ENCODE peak calls at places on chromosomes 7 and 10, in eight cellular contexts. One of them, this sample, is unnamed.

GRCh38 chr10:48363617-48364355 is 57.3 kb downstream of the MAPK8 start:
- DNase-seq in K562: peak; percentile 54
- DNase-seq in transverse colon: peak; percentile 11
- DNase-seq in erythroblast: peak; percentile 81
- DNase-seq in A549: peak; percentile 28
- DNase-seq in HepG2: peak; percentile 70
- DNase-seq in H1: no peak
- DNase-seq in body of pancreas: peak; percentile 40
- DNase-seq in this sample: peak; percentile 3

GRCh38 chr10:112209534-112210200 is 26.1 kb upstream of the GPAM start:
- DNase-seq in H1: no peak
- DNase-seq in HepG2: no peak
- DNase-seq in A549: no peak
- DNase-seq in body of pancreas: no peak
- DNase-seq in K562: no peak
- DNase-seq in transverse colon: no peak
- DNase-seq in erythroblast: no peak
- DNase-seq in this sample: no peak

GRCh38 chr7:121300685-121301084 is 28.1 kb upstream of the WNT16 start:
- DNase-seq in erythroblast: no peak
- DNase-seq in HepG2: no peak
- DNase-seq in transverse colon: no peak
- DNase-seq in A549: no peak
- DNase-seq in H1: no peak
- DNase-seq in K562: no peak
- DNase-seq in body of pancreas: no peak
- DNase-seq in this sample: no peak

GRCh38 chr7:101974365-101974764 is 156.9 kb downstream of the CUX1 start:
- DNase-seq in A549: no peak
- DNase-seq in HepG2: no peak
- DNase-seq in body of pancreas: no peak
- DNase-seq in transverse colon: no peak
- DNase-seq in H1: no peak
- DNase-seq in erythroblast: no peak
- DNase-seq in K562: no peak
- DNase-seq in this sample: no peak

GRCh38 chr10:120931423-120931822 is 80.3 kb downstream of the WDR11 start:
- DNase-seq in transverse colon: no peak
- DNase-seq in body of pancreas: no peak
- DNase-seq in HepG2: no peak
- DNase-seq in H1: no peak
- DNase-seq in A549: no peak
- DNase-seq in erythroblast: no peak
- DNase-seq in K562: no peak
- DNase-seq in this sample: no peak

GRCh38 chr10:117942261-117942660 is 104.5 kb downstream of the RAB11FIP2 start:
- DNase-seq in transverse colon: no peak
- DNase-seq in A549: no peak
- DNase-seq in K562: no peak
- DNase-seq in H1: no peak
- DNase-seq in erythroblast: no peak
- DNase-seq in body of pancreas: no peak
- DNase-seq in HepG2: no peak
- DNase-seq in this sample: no peak

GRCh38 chr10:129096340-129096984 is 370.6 kb upstream of the MGMT start:
- DNase-seq in transverse colon: no peak
- DNase-seq in K562: no peak
- DNase-seq in H1: no peak
- DNase-seq in body of pancreas: peak; percentile 15
- DNase-seq in A549: no peak
- DNase-seq in erythroblast: no peak
- DNase-seq in HepG2: no peak
- DNase-seq in this sample: no peak

GRCh38 chr10:103265712-103266329 is 11.1 kb upstream of the INA start:
- DNase-seq in A549: peak; percentile 25
- DNase-seq in erythroblast: peak; percentile 69
- DNase-seq in HepG2: peak; percentile 63
- DNase-seq in transverse colon: peak; percentile 50
- DNase-seq in H1: no peak
- DNase-seq in K562: peak; percentile 22
- DNase-seq in body of pancreas: peak; percentile 64
- DNase-seq in this sample: no peak

GRCh38 chr7:128166603-128167315 is 74.3 kb upstream of the LEP start:
- DNase-seq in HepG2: no peak
- DNase-seq in H1: no peak
- DNase-seq in erythroblast: no peak
- DNase-seq in A549: no peak
- DNase-seq in K562: no peak
- DNase-seq in transverse colon: no peak
- DNase-seq in body of pancreas: peak; percentile 45
- DNase-seq in this sample: no peak

GRCh38 chr10:47137311-47137851 is 162.6 kb upstream of the GDF10 start:
- DNase-seq in K562: no peak
- DNase-seq in H1: no peak
- DNase-seq in transverse colon: no peak
- DNase-seq in HepG2: no peak
- DNase-seq in erythroblast: no peak
- DNase-seq in A549: peak; percentile 24
- DNase-seq in body of pancreas: no peak
- DNase-seq in this sample: no peak

GRCh38 chr10:5453749-5454489 is 41.6 kb downstream of the NET1 start:
- DNase-seq in A549: no peak
- DNase-seq in HepG2: no peak
- DNase-seq in body of pancreas: no peak
- DNase-seq in transverse colon: no peak
- DNase-seq in K562: no peak
- DNase-seq in H1: no peak
- DNase-seq in erythroblast: no peak
- DNase-seq in this sample: no peak

GRCh38 chr10:31262672-31263071 is 56.3 kb upstream of the ZEB1 start:
- DNase-seq in K562: no peak
- DNase-seq in transverse colon: no peak
- DNase-seq in A549: no peak
- DNase-seq in H1: no peak
- DNase-seq in body of pancreas: no peak
- DNase-seq in erythroblast: no peak
- DNase-seq in HepG2: no peak
- DNase-seq in this sample: no peak

GRCh38 chr7:111568870-111569462 is 6.7 kb upstream of the IMMP2L start:
- DNase-seq in A549: no peak
- DNase-seq in body of pancreas: no peak
- DNase-seq in transverse colon: no peak
- DNase-seq in K562: no peak
- DNase-seq in H1: no peak
- DNase-seq in erythroblast: no peak
- DNase-seq in HepG2: no peak
- DNase-seq in this sample: no peak

GRCh38 chr7:44953156-44953555 is 25.7 kb downstream of the MYO1G start:
- DNase-seq in erythroblast: no peak
- DNase-seq in A549: no peak
- DNase-seq in H1: no peak
- DNase-seq in HepG2: no peak
- DNase-seq in transverse colon: no peak
- DNase-seq in body of pancreas: no peak
- DNase-seq in K562: no peak
- DNase-seq in this sample: no peak

GRCh38 chr10:48384699-48384982 is 78.2 kb downstream of the MAPK8 start:
- DNase-seq in body of pancreas: no peak
- DNase-seq in A549: no peak
- DNase-seq in H1: no peak
- DNase-seq in transverse colon: no peak
- DNase-seq in erythroblast: no peak
- DNase-seq in K562: no peak
- DNase-seq in HepG2: no peak
- DNase-seq in this sample: no peak

GRCh38 chr7:94621120-94621519 is 34.8 kb downstream of the SGCE start:
- DNase-seq in transverse colon: no peak
- DNase-seq in K562: no peak
- DNase-seq in body of pancreas: no peak
- DNase-seq in H1: no peak
- DNase-seq in HepG2: no peak
- DNase-seq in erythroblast: no peak
- DNase-seq in A549: no peak
- DNase-seq in this sample: no peak

GRCh38 chr7:63876707-63877322 is 121.8 kb upstream of the ZNF722 start:
- DNase-seq in H1: no peak
- DNase-seq in A549: no peak
- DNase-seq in HepG2: no peak
- DNase-seq in transverse colon: no peak
- DNase-seq in body of pancreas: no peak
- DNase-seq in K562: no peak
- DNase-seq in erythroblast: peak; percentile 3
- DNase-seq in this sample: no peak

GRCh38 chr10:131843881-131844284 is 56.9 kb upstream of the PPP2R2D start:
- DNase-seq in body of pancreas: no peak
- DNase-seq in transverse colon: no peak
- DNase-seq in A549: no peak
- DNase-seq in K562: no peak
- DNase-seq in HepG2: no peak
- DNase-seq in erythroblast: no peak
- DNase-seq in H1: no peak
- DNase-seq in this sample: no peak

GRCh38 chr10:94366382-94366781 is 3.6 kb upstream of the NOC3L start:
- DNase-seq in body of pancreas: no peak
- DNase-seq in H1: no peak
- DNase-seq in A549: no peak
- DNase-seq in K562: no peak
- DNase-seq in transverse colon: no peak
- DNase-seq in HepG2: no peak
- DNase-seq in erythroblast: no peak
- DNase-seq in this sample: no peak

GRCh38 chr7:30135271-30135550 is 425 bp downstream of the MTURN start:
- DNase-seq in A549: no peak
- DNase-seq in HepG2: no peak
- DNase-seq in body of pancreas: no peak
- DNase-seq in erythroblast: no peak
- DNase-seq in K562: no peak
- DNase-seq in transverse colon: no peak
- DNase-seq in H1: no peak
- DNase-seq in this sample: no peak

GRCh38 chr10:128125416-128125943 is 743 bp downstream of the MKI67 start:
- DNase-seq in erythroblast: peak; percentile 76
- DNase-seq in K562: peak; percentile 7
- DNase-seq in HepG2: no peak
- DNase-seq in A549: no peak
- DNase-seq in body of pancreas: no peak
- DNase-seq in transverse colon: peak; percentile 40
- DNase-seq in H1: no peak
- DNase-seq in this sample: no peak

GRCh38 chr7:41630741-41631140 is 72.1 kb downstream of the INHBA start:
- DNase-seq in A549: no peak
- DNase-seq in erythroblast: no peak
- DNase-seq in transverse colon: no peak
- DNase-seq in HepG2: no peak
- DNase-seq in K562: no peak
- DNase-seq in H1: no peak
- DNase-seq in body of pancreas: no peak
- DNase-seq in this sample: no peak

GRCh38 chr10:79445708-79446450 is 455 bp upstream of the ZCCHC24 start:
- DNase-seq in body of pancreas: peak; percentile 98
- DNase-seq in transverse colon: peak; percentile 96
- DNase-seq in K562: peak; percentile 99
- DNase-seq in A549: peak; percentile 95
- DNase-seq in HepG2: peak; percentile 96
- DNase-seq in erythroblast: peak; percentile 96
- DNase-seq in H1: peak; percentile 92
- DNase-seq in this sample: peak; percentile 96
- TF ChIP-seq POLR2A in body of pancreas: peak; percentile 80
- TF ChIP-seq POLR2A in transverse colon: peak; percentile 50
- TF ChIP-seq POLR2A in K562: peak; percentile 94
- TF ChIP-seq POLR2A in A549: no peak
- TF ChIP-seq POLR2A in HepG2: no peak
- TF ChIP-seq POLR2A in erythroblast: no peak
- TF ChIP-seq POLR2A in H1: no peak
- TF ChIP-seq POLR2A in this sample: no peak

GRCh38 chr10:35090162-35090954 is at the start of gene CUL2:
- DNase-seq in A549: peak; percentile 84
- DNase-seq in HepG2: peak; percentile 88
- DNase-seq in K562: peak; percentile 93
- DNase-seq in transverse colon: peak; percentile 93
- DNase-seq in H1: peak; percentile 62
- DNase-seq in body of pancreas: peak; percentile 90
- DNase-seq in erythroblast: peak; percentile 97
- DNase-seq in this sample: peak; percentile 88
- TF ChIP-seq POLR2A in A549: peak; percentile 28
- TF ChIP-seq POLR2A in HepG2: peak; percentile 58
- TF ChIP-seq POLR2A in K562: no peak
- TF ChIP-seq POLR2A in transverse colon: peak; percentile 32
- TF ChIP-seq POLR2A in H1: no peak
- TF ChIP-seq POLR2A in body of pancreas: peak; percentile 48
- TF ChIP-seq POLR2A in erythroblast: peak; percentile 50
- TF ChIP-seq POLR2A in this sample: peak; percentile 76

GRCh38 chr10:12351447-12351846 is 2.1 kb downstream of the CAMK1D start:
- DNase-seq in A549: no peak
- DNase-seq in H1: no peak
- DNase-seq in HepG2: no peak
- DNase-seq in K562: no peak
- DNase-seq in transverse colon: peak; percentile 21
- DNase-seq in body of pancreas: peak; percentile 19
- DNase-seq in erythroblast: no peak
- DNase-seq in this sample: no peak
- TF ChIP-seq POLR2A in A549: no peak
- TF ChIP-seq POLR2A in H1: no peak
- TF ChIP-seq POLR2A in HepG2: no peak
- TF ChIP-seq POLR2A in K562: no peak
- TF ChIP-seq POLR2A in transverse colon: no peak
- TF ChIP-seq POLR2A in body of pancreas: no peak
- TF ChIP-seq POLR2A in erythroblast: no peak
- TF ChIP-seq POLR2A in this sample: peak; percentile 25

GRCh38 chr7:6008668-6009611 is at the start of the genes AIMP2 and PMS2:
- DNase-seq in body of pancreas: peak; percentile 98
- DNase-seq in H1: peak; percentile 93
- DNase-seq in HepG2: peak; percentile 99
- DNase-seq in transverse colon: peak; percentile 99
- DNase-seq in erythroblast: peak; percentile 98
- DNase-seq in A549: peak; percentile 96
- DNase-seq in K562: peak; percentile 96
- DNase-seq in this sample: peak; percentile 85
- TF ChIP-seq POLR2A in body of pancreas: peak; percentile 83
- TF ChIP-seq POLR2A in H1: peak; percentile 99
- TF ChIP-seq POLR2A in HepG2: peak; percentile 96
- TF ChIP-seq POLR2A in transverse colon: peak; percentile 92
- TF ChIP-seq POLR2A in erythroblast: peak; percentile 96
- TF ChIP-seq POLR2A in A549: peak; percentile 77
- TF ChIP-seq POLR2A in K562: peak; percentile 96
- TF ChIP-seq POLR2A in this sample: peak; percentile 91

GRCh38 chr7:90346326-90347125 is at the start of gene GTPBP10:
- DNase-seq in transverse colon: peak; percentile 96
- DNase-seq in K562: peak; percentile 95
- DNase-seq in H1: peak; percentile 87
- DNase-seq in A549: peak; percentile 83
- DNase-seq in HepG2: peak; percentile 87
- DNase-seq in erythroblast: peak; percentile 97
- DNase-seq in body of pancreas: peak; percentile 94
- DNase-seq in this sample: peak; percentile 66
- TF ChIP-seq POLR2A in transverse colon: peak; percentile 84
- TF ChIP-seq POLR2A in K562: peak; percentile 98
- TF ChIP-seq POLR2A in H1: peak; percentile 94
- TF ChIP-seq POLR2A in A549: peak; percentile 94
- TF ChIP-seq POLR2A in HepG2: peak; percentile 98
- TF ChIP-seq POLR2A in erythroblast: peak; percentile 97
- TF ChIP-seq POLR2A in body of pancreas: peak; percentile 90
- TF ChIP-seq POLR2A in this sample: peak; percentile 98

This sample was measured in GM12891.